ENCODE peak calls at places on chromosomes 13 and 19, in six cellular contexts. E is spleen, O is HCT116, B is prostate gland, Y is breast epithelium, T is transverse colon. Z is an unnamed sample.

GRCh38 chr19:48393196-48393558 is 291 bp upstream of the GRIN2D start:
- DNase-seq in E (no peak), O (no peak), B (no peak), Y (no peak), T (no peak), Z (no peak)

GRCh38 chr19:14059093-14059480 is 2.8 kb downstream of the PALM3 start:
- DNase-seq in E (no peak), O (no peak), B (no peak), Y (no peak), T (peak), Z (no peak)

GRCh38 chr13:95643814-95644598 is 500 bp downstream of the DZIP1 start:
- DNase-seq in E (peak), O (no peak), B (no peak), Y (no peak), T (no peak), Z (no peak)

GRCh38 chr13:79404361-79404760 is 1.7 kb downstream of the RBM26 start:
- DNase-seq in E (no peak), O (no peak), B (no peak), Y (no peak), T (no peak), Z (no peak)

GRCh38 chr19:33752018-33752790 is 44.5 kb upstream of the KCTD15 start:
- DNase-seq in E (no peak), O (no peak), B (no peak), Y (no peak), T (no peak), Z (no peak)

GRCh38 chr13:44627441-44627840 is 51.3 kb upstream of the TSC22D1 start:
- DNase-seq in E (no peak), O (no peak), B (no peak), Y (no peak), T (no peak), Z (no peak)

GRCh38 chr13:80116107-80116506 is 224.8 kb downstream of the SPRY2 start:
- DNase-seq in E (no peak), O (no peak), B (no peak), Y (no peak), T (no peak), Z (no peak)

GRCh38 chr13:112875627-112876026 is 93.4 kb upstream of the MCF2L start:
- DNase-seq in E (peak), O (no peak), B (no peak), Y (no peak), T (no peak), Z (no peak)

GRCh38 chr19:50333737-50334617 is 4.8 kb upstream of the KCNC3 start:
- DNase-seq in E (peak), O (no peak), B (peak), Y (peak), T (peak), Z (peak)

GRCh38 chr19:5563941-5564612 is 3.7 kb downstream of the TINCR start:
- DNase-seq in E (no peak), O (no peak), B (no peak), Y (peak), T (no peak), Z (no peak)

GRCh38 chr19:48543121-48543710 is 8.8 kb upstream of the SULT2B1 start:
- DNase-seq in E (no peak), O (peak), B (peak), Y (peak), T (peak), Z (no peak)

GRCh38 chr19:14480695-14481069 is 5.5 kb upstream of the PTGER1 start:
- DNase-seq in E (no peak), O (no peak), B (no peak), Y (no peak), T (no peak), Z (no peak)

GRCh38 chr19:21396893-21397572 is at the start of gene ZNF493:
- DNase-seq in E (peak), O (peak), B (peak), Y (peak), T (peak), Z (peak)
- TF ChIP-seq POLR2A in E (peak), O (no peak), B (peak), Y (peak), T (peak), Z (peak)

DNA sequence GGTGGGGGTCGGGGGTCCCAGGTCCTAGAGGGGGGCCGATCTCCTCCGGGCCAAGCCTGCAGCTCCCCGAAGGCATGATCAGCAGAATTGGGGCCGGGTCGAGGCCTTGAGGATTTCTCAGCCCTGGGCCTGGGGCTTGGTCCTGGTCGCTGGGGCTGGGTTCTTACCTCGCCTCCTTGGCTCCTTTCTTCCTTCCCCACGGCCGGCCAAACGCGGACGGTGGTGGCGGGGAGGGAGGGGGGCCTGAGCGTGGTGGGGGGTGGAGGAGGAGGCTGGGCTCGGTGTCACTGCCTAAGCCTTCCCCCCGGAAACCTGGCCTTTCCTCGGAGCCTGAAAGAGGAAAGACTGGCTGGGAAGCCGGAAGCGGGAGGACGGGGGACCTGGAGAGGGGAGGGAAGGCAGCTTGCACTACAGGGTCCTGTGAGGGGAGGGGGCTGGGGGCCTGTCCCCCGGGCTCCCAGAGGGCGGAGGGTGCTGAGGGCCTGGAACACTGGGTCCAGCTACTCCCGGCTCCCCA is at the start of gene ZNF579:
- DNase-seq in E (peak), O (peak), B (peak), Y (peak), T (peak), Z (peak)
- TF ChIP-seq POLR2AphosphoS5 in E (peak), O (peak), B (peak), Y (peak), T (peak), Z (peak)

DNA sequence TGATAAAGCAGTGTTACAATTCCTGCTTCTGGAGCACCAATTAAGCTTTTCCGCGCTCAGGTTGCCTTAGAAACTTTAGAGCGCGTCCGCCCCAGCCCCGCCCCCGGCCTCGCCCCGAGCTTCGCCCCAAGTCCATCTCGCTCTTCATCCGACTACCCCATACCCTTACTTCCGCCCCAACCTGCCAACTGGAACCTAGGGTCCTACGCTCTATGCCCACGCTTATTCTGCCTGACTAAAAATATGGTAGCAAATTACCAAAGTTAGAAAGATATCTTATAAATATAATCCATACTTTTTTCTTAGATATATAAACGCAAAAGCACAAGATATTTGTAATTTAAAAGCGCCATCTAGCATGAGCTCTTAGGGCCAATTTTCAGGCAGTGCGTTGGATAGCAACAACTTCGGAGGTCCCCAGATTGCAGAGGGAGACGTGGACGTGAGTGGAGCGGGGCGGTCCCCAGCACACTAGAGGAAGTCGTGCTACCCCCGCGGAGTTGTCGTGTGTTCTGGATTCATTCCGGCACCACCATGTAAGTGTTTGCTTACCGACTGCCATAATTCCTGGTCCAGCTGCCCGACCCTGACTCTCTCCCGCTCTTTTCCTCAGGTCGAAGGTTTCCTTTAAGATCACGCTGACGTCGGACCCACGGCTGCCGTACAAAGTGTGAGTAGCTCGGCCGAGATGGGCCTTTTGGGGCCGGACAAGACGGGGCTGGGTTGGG is at the start of gene UFM1:
- DNase-seq in E (peak), O (peak), B (peak), Y (peak), T (peak), Z (peak)
- TF ChIP-seq POLR2A in E (peak), O (no peak), B (peak), Y (peak), T (peak), Z (peak)

DNA sequence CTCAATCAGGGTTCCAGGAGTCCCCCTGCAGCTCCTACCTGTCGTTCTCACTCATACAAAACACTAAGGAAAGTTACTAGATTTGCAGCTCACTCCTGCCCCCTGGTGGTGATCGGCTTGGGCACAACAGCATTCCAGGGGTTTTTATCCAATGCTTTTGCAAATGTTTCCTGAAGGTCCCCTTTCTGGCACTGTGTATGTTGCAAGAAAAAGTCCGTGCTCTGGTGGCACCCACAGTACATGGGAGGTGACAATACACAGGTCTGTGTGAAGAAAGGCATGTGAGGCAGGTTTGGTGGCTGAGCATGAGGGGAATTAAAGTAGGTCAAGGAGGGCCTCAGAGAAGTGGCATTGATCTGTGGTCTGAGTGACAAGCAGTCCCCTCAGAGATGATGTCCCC is 8.6 kb upstream of the TYK2 start:
- DNase-seq in E (peak), O (peak), B (peak), Y (peak), T (peak), Z (no peak)
- TF ChIP-seq POLR2AphosphoS5 in E (peak), O (peak), B (peak), Y (no peak), T (no peak), Z (no peak)

DNA sequence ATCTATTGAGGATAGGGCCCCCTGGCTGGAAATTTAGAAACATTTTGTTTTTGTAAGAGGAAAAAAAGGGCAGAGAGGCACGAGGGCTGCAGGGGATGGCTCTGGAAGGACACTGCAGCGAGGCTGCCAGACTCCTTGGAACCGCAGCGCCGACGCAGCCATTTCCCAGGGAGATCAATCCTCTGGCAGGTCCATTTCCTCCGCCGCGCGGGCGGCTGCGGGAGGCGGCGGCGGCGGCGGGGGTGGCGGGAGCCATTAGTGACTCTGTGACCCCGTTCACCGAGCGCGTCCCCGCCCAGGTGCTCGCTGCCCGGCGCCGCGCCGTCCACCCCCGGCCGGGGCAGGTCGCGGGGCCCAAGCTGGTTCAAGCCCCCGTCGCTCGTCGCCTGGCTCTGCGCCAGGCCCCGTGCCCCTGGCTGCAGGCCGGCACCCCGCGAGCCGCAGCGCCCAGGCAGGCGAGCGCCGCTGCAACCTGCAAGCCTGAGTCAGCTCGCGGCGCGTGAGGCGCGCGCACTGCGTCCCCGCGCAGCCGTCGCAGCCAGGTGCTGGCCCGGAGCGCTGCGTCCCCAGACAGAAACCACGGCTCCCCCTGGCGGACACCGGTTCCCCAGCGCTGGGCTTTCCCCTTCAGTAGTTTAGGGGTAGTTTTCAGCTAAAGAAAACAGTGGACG is 192.6 kb downstream of the KATNAL1 start:
- DNase-seq in E (peak), O (peak), B (peak), Y (peak), T (peak), Z (peak)
- TF ChIP-seq POLR2A in E (no peak), O (peak), B (peak), Y (no peak), T (no peak), Z (peak)

DNA sequence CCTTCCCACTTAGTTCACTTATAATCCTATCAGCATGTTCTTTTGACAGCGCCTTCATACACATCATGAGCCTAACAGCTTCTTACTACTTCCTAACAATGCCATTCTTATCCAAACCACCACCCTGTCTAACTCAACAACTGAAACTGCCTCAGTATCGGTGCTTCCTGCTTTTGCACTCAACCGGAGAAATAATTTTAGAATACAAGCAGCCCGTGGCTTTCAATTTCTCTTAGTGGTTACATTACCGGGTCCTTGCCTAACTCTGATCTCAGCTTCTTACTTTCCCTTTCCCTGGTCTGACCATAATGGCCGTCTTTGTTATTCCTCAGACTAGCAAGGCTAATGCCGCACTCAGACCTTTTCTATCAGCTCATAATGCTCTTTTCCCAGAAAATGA is 17.0 kb downstream of the ZFP82 start:
- DNase-seq in E (no peak), O (no peak), B (no peak), Y (no peak), T (no peak), Z (no peak)
- TF ChIP-seq POLR2AphosphoS5 in E (no peak), O (no peak), B (no peak), Y (no peak), T (no peak), Z (no peak)

GRCh38 chr19:45408121-45408520 is 1.7 kb downstream of the POLR1G start:
- DNase-seq in E (no peak), O (no peak), B (no peak), Y (no peak), T (no peak), Z (no peak)

GRCh38 chr19:45405435-45406164 is 731 bp upstream of the PPP1R13L start:
- DNase-seq in E (peak), O (peak), B (peak), Y (peak), T (peak), Z (peak)

GRCh38 chr19:45404557-45405434 is at the start of gene PPP1R13L:
- DNase-seq in E (peak), O (peak), B (peak), Y (peak), T (peak), Z (peak)

GRCh38 chr19:45406957-45407375 is 522 bp downstream of the POLR1G start:
- DNase-seq in E (no peak), O (no peak), B (no peak), Y (no peak), T (no peak), Z (peak)

GRCh38 chr19:45406165-45406956 is at the start of gene POLR1G:
- DNase-seq in E (peak), O (peak), B (peak), Y (peak), T (peak), Z (peak)
- TF ChIP-seq POLR2A in E (no peak), O (peak), B (peak), Y (no peak), T (peak), Z (peak)